ENCODE peak calls at places on chromosomes 4 and X, in seven cellular contexts. L is fibroblast of lung, D is Peyer's patch, I is A673, E is tibial nerve, W is dorsolateral prefrontal cortex, R is brain microvascular endothelial cell. A is an unnamed sample.

GRCh38 chrX:103347682-103348397 is 8.5 kb upstream of the TCEAL9 start:
- DNase-seq in I (no peak), W (no peak), L (no peak), E (no peak), D (no peak), R (no peak), A (no peak)

GRCh38 chr4:152613841-152614240 is 66.0 kb downstream of the TMEM154 start:
- DNase-seq in W (no peak), L (no peak), R (no peak), D (no peak), I (no peak), E (no peak), A (no peak)

GRCh38 chr4:53599632-53600031 is 8.3 kb upstream of the LNX1 start:
- DNase-seq in I (no peak), L (no peak), D (no peak), W (peak), R (no peak), E (no peak), A (no peak)

GRCh38 chr4:109278594-109279031 is 23.8 kb downstream of the COL25A1 start:
- DNase-seq in I (peak), R (no peak), L (no peak), D (no peak), W (no peak), E (no peak), A (no peak)

GRCh38 chr4:76200771-76201224 is 12.8 kb downstream of the SCARB2 start:
- DNase-seq in W (no peak), I (no peak), D (peak), L (no peak), R (no peak), E (no peak), A (no peak)

GRCh38 chr4:162015090-162015489 is 148.7 kb downstream of the FSTL5 start:
- DNase-seq in I (no peak), D (no peak), E (no peak), R (peak), L (peak), W (no peak), A (no peak)

GRCh38 chr4:30865676-30866075 is 145.5 kb downstream of the PCDH7 start:
- DNase-seq in I (no peak), D (no peak), E (no peak), W (no peak), R (no peak), L (peak), A (no peak)

GRCh38 chr4:54547299-54548097 is 110.3 kb upstream of the KIT start:
- DNase-seq in I (no peak), R (no peak), L (no peak), E (no peak), W (no peak), D (peak), A (no peak)

GRCh38 chr4:155371432-155372043 is 5.2 kb downstream of the MAP9 start:
- DNase-seq in R (no peak), D (no peak), E (no peak), L (peak), I (peak), W (no peak), A (no peak)

GRCh38 chrX:139680356-139680755 is 27.6 kb downstream of the MCF2 start:
- DNase-seq in W (no peak), I (no peak), D (no peak), E (no peak), L (no peak), R (no peak), A (no peak)

GRCh38 chrX:21735038-21735752 is 22.7 kb downstream of the SMPX start:
- DNase-seq in I (no peak), L (peak), E (no peak), D (no peak), R (peak), W (no peak), A (no peak)

GRCh38 chr4:184419976-184420375 is 54.4 kb downstream of the IRF2 start:
- DNase-seq in R (no peak), I (no peak), D (no peak), W (no peak), E (no peak), L (no peak), A (no peak)

GRCh38 chr4:184415071-184415470 is 59.3 kb downstream of the IRF2 start:
- DNase-seq in R (no peak), W (no peak), E (no peak), L (no peak), D (no peak), I (no peak), A (no peak)

GRCh38 chr4:184416913-184417734 is 57.2 kb downstream of the IRF2 start:
- DNase-seq in E (no peak), W (no peak), I (no peak), D (no peak), R (no peak), L (no peak), A (no peak)

GRCh38 chr4:184420402-184420801 is 53.9 kb downstream of the IRF2 start:
- DNase-seq in R (no peak), E (no peak), I (no peak), W (no peak), D (no peak), L (no peak), A (no peak)

GRCh38 chr4:184417802-184418511 is 56.4 kb downstream of the IRF2 start:
- DNase-seq in D (no peak), I (peak), E (no peak), L (peak), W (peak), R (peak), A (peak)
- H3K4me3 ChIP-seq in D (no peak), I (no peak), E (no peak), L (no peak), W (no peak), R (no peak), A (no peak)

GRCh38 chrX:10090319-10090718 is 66.5 kb upstream of the CLCN4 start:
- DNase-seq in E (no peak), R (no peak), I (no peak), L (peak), W (no peak), D (no peak), A (no peak)
- TF ChIP-seq CTCF in E (no peak), R (no peak), I (no peak), L (no peak), W (no peak), D (no peak), A (no peak)

GRCh38 chr4:57163530-57164459 is 53.6 kb upstream of the IGFBP7 start:
- DNase-seq in I (peak), L (peak), D (peak), W (peak), R (peak), E (peak), A (no peak)
- H3K4me3 ChIP-seq in I (peak), L (peak), D (peak), W (peak), R (peak), E (peak), A (peak)

GRCh38 chr4:39435875-39436563 is 22.7 kb downstream of the RPL9 start:
- DNase-seq in E (no peak), W (no peak), I (no peak), R (no peak), D (no peak), L (no peak), A (no peak)
- TF ChIP-seq CTCF in E (no peak), W (no peak), I (peak), R (peak), D (no peak), L (peak), A (peak)

A was measured in AG09309.